ENCODE peak calls at places on chromosomes 12 and 14, in four cellular contexts. Q is cardiac muscle cell, H is non-pigmented ciliary epithelial cell, S is NCI-H1092 treated with DMSO at 0.1 percent for 48 hours. Y is an unnamed sample.

GRCh38 chr14:37545174-37545573 is 49.9 kb downstream of the FOXA1 start:
- DNase-seq in Q (no peak), H (no peak), S (no peak), Y (no peak)

GRCh38 chr14:64865992-64866391 is 13.7 kb downstream of the SPTB start:
- DNase-seq in Q (no peak), H (no peak), S (no peak), Y (peak; percentile 29)

GRCh38 chr12:121033625-121034349 is 5.3 kb downstream of the OASL start:
- DNase-seq in Q (no peak), H (no peak), S (no peak), Y (no peak)

GRCh38 chr12:19482036-19482435 is 42.7 kb downstream of the AEBP2 start:
- DNase-seq in Q (no peak), H (no peak), S (no peak), Y (no peak)

GRCh38 chr12:4962539-4963486 is 53.1 kb downstream of the KCNA1 start:
- DNase-seq in Q (peak; percentile 27), H (peak; percentile 15), S (no peak), Y (peak; percentile 26)

GRCh38 chr14:105315211-105315721 is 718 bp downstream of the PACS2 start:
- DNase-seq in Q (peak; percentile 44), H (no peak), S (peak; percentile 2), Y (no peak)

GRCh38 chr14:90513151-90514014 is 116.6 kb downstream of the CALM1 start:
- DNase-seq in Q (no peak), H (no peak), S (peak; percentile 99), Y (peak; percentile 51)

GRCh38 chr12:45601888-45602287 is 127.6 kb upstream of the ARID2 start:
- DNase-seq in Q (no peak), H (no peak), S (no peak), Y (peak; percentile 12)

GRCh38 chr12:12349711-12350665 is at the start of gene MANSC1:
- DNase-seq in Q (peak; percentile 66), H (no peak), S (peak; percentile 66), Y (peak; percentile 73)

GRCh38 chr14:91509083-91509877 is 830 bp downstream of the PPP4R3A start:
- DNase-seq in Q (peak; percentile 63), H (no peak), S (peak; percentile 23), Y (peak; percentile 49)

GRCh38 chr12:48946206-48946605 is 11.1 kb downstream of the ARF3 start:
- DNase-seq in Q (no peak), H (no peak), S (no peak), Y (no peak)

GRCh38 chr12:56636118-56636674 is 6.1 kb upstream of the BAZ2A start:
- DNase-seq in Q (peak; percentile 85), H (peak; percentile 69), S (peak; percentile 70), Y (peak; percentile 85)

GRCh38 chr12:70418101-70418500 is 52.0 kb downstream of the KCNMB4 start:
- DNase-seq in Q (no peak), H (no peak), S (no peak), Y (no peak)

GRCh38 chr14:24207625-24208024 is 2.1 kb downstream of the TSSK4 start:
- DNase-seq in Q (no peak), H (no peak), S (no peak), Y (no peak)

Y was measured in ELF-1.